ENCODE peak calls at places on chromosomes 3 and 15, in nine cellular contexts. One of them, this sample, is unnamed.

GRCh38 chr3:78831446-78831972 is 936.3 kb downstream of the ROBO1 start:
- DNase-seq in stomach: no peak
- DNase-seq in adrenal gland: no peak
- DNase-seq in GM23338: no peak
- DNase-seq in cardiac muscle cell: no peak
- DNase-seq in CD8-positive, alpha-beta memory T cell: no peak
- DNase-seq in uterus: no peak
- DNase-seq in transverse colon: no peak
- DNase-seq in aorta: no peak
- DNase-seq in this sample: no peak

GRCh38 chr15:74798388-74799254 is 14.0 kb upstream of the LMAN1L start:
- DNase-seq in stomach: peak
- DNase-seq in adrenal gland: no peak
- DNase-seq in GM23338: no peak
- DNase-seq in cardiac muscle cell: no peak
- DNase-seq in CD8-positive, alpha-beta memory T cell: no peak
- DNase-seq in uterus: no peak
- DNase-seq in transverse colon: peak
- DNase-seq in aorta: no peak
- DNase-seq in this sample: no peak

GRCh38 chr3:171967137-171967783 is 72.1 kb upstream of the FNDC3B start:
- DNase-seq in stomach: no peak
- DNase-seq in adrenal gland: no peak
- DNase-seq in GM23338: no peak
- DNase-seq in cardiac muscle cell: no peak
- DNase-seq in CD8-positive, alpha-beta memory T cell: no peak
- DNase-seq in uterus: no peak
- DNase-seq in transverse colon: no peak
- DNase-seq in aorta: no peak
- DNase-seq in this sample: no peak

GRCh38 chr3:157498374-157498773 is 4.8 kb downstream of the VEPH1 start:
- DNase-seq in stomach: no peak
- DNase-seq in adrenal gland: no peak
- DNase-seq in GM23338: no peak
- DNase-seq in cardiac muscle cell: no peak
- DNase-seq in CD8-positive, alpha-beta memory T cell: no peak
- DNase-seq in uterus: no peak
- DNase-seq in transverse colon: no peak
- DNase-seq in aorta: no peak
- DNase-seq in this sample: no peak

GRCh38 chr3:29385056-29385455 is 104.2 kb downstream of the RBMS3 start:
- DNase-seq in stomach: no peak
- DNase-seq in adrenal gland: no peak
- DNase-seq in GM23338: no peak
- DNase-seq in cardiac muscle cell: no peak
- DNase-seq in CD8-positive, alpha-beta memory T cell: no peak
- DNase-seq in uterus: no peak
- DNase-seq in transverse colon: no peak
- DNase-seq in aorta: no peak
- DNase-seq in this sample: no peak

GRCh38 chr3:119664370-119664769 is 4.0 kb upstream of the POPDC2 start:
- DNase-seq in stomach: no peak
- DNase-seq in adrenal gland: no peak
- DNase-seq in GM23338: no peak
- DNase-seq in cardiac muscle cell: no peak
- DNase-seq in CD8-positive, alpha-beta memory T cell: no peak
- DNase-seq in uterus: no peak
- DNase-seq in transverse colon: no peak
- DNase-seq in aorta: no peak
- DNase-seq in this sample: no peak

GRCh38 chr15:101250931-101251829 is 668 bp downstream of the CHSY1 start:
- DNase-seq in stomach: peak
- DNase-seq in adrenal gland: peak
- DNase-seq in GM23338: peak
- DNase-seq in cardiac muscle cell: peak
- DNase-seq in CD8-positive, alpha-beta memory T cell: peak
- DNase-seq in uterus: no peak
- DNase-seq in transverse colon: no peak
- DNase-seq in aorta: no peak
- DNase-seq in this sample: peak

GRCh38 chr3:113496924-113497323 is 18.0 kb downstream of the SPICE1 start:
- DNase-seq in stomach: no peak
- DNase-seq in adrenal gland: no peak
- DNase-seq in GM23338: no peak
- DNase-seq in cardiac muscle cell: no peak
- DNase-seq in CD8-positive, alpha-beta memory T cell: no peak
- DNase-seq in uterus: no peak
- DNase-seq in transverse colon: no peak
- DNase-seq in aorta: no peak
- DNase-seq in this sample: no peak

GRCh38 chr3:68666409-68667193 is 265.7 kb downstream of the TAFA4 start:
- DNase-seq in stomach: no peak
- DNase-seq in adrenal gland: no peak
- DNase-seq in GM23338: peak
- DNase-seq in cardiac muscle cell: peak
- DNase-seq in CD8-positive, alpha-beta memory T cell: no peak
- DNase-seq in uterus: no peak
- DNase-seq in transverse colon: no peak
- DNase-seq in aorta: no peak
- DNase-seq in this sample: no peak

GRCh38 chr3:22960326-22960984 is 242.7 kb upstream of the UBE2E2 start:
- DNase-seq in stomach: peak
- DNase-seq in adrenal gland: peak
- DNase-seq in GM23338: peak
- DNase-seq in cardiac muscle cell: peak
- DNase-seq in CD8-positive, alpha-beta memory T cell: no peak
- DNase-seq in uterus: peak
- DNase-seq in transverse colon: peak
- DNase-seq in aorta: peak
- DNase-seq in this sample: no peak

GRCh38 chr3:154307363-154307762 is 16.9 kb downstream of the DHX36 start:
- DNase-seq in stomach: no peak
- DNase-seq in adrenal gland: no peak
- DNase-seq in GM23338: no peak
- DNase-seq in cardiac muscle cell: no peak
- DNase-seq in CD8-positive, alpha-beta memory T cell: no peak
- DNase-seq in uterus: no peak
- DNase-seq in transverse colon: no peak
- DNase-seq in aorta: no peak
- DNase-seq in this sample: no peak

DNA sequence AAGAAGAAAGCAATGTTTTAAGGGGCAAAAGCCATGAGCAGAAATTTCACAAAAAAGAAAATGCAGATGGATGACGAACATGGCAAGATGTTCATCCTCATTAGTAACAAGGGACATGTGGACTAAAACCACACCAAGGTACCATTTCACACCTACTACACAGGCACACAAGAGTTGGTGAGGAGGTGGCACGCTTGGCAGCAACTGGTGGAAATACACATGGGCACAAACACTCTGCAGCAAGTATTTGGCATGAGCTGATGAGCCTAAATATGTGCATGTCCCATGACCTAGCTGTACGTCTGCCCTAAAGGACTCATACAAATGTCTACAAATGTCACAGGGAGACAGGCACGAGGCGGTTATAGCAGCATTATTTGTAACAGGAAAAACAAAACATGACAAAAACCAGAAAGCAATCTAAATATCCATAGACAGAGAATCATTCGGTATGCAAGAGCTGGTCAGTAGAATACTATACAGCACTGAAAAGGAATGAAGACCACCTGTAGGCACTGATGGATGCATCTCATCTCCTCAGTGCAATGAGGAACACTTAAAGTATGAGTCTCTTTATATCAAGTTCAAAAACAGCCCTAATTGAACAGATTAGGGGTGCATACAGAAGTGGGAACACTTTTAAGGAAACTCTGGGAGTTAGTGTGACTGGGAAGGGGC is 11.5 kb upstream of the FBLN2 start:
- DNase-seq in stomach: no peak
- DNase-seq in adrenal gland: no peak
- DNase-seq in GM23338: no peak
- DNase-seq in cardiac muscle cell: no peak
- DNase-seq in CD8-positive, alpha-beta memory T cell: no peak
- DNase-seq in uterus: no peak
- DNase-seq in transverse colon: no peak
- DNase-seq in aorta: no peak
- DNase-seq in this sample: no peak
- H3K27ac ChIP-seq in stomach: no peak
- H3K27ac ChIP-seq in adrenal gland: no peak
- H3K27ac ChIP-seq in GM23338: no peak
- H3K27ac ChIP-seq in cardiac muscle cell: no peak
- H3K27ac ChIP-seq in CD8-positive, alpha-beta memory T cell: no peak
- H3K27ac ChIP-seq in uterus: no peak
- H3K27ac ChIP-seq in transverse colon: no peak
- H3K27ac ChIP-seq in aorta: no peak
- H3K27ac ChIP-seq in this sample: no peak

DNA sequence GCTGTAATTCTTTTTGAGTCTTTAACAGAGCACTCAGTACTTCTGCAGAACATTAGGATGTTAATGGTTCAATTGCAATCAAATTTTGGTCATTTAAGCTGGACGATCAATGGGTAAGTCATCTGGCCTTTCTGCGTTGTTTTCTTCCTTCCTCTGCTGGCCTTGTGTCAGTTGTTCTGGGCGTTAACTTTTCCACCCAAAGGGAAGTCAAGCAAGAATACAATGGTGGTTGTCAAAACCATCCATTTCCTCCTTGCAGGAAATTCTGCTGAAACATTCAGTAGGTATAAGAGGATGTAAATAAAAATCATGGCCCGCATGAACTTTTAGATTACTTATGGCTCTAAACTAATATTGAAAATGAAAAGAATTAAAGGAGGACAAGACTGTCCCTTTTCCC is 584.0 kb downstream of the GRM7 start:
- DNase-seq in stomach: no peak
- DNase-seq in adrenal gland: no peak
- DNase-seq in GM23338: no peak
- DNase-seq in cardiac muscle cell: no peak
- DNase-seq in CD8-positive, alpha-beta memory T cell: no peak
- DNase-seq in uterus: no peak
- DNase-seq in transverse colon: no peak
- DNase-seq in aorta: no peak
- DNase-seq in this sample: no peak
- H3K4me3 ChIP-seq in stomach: no peak
- H3K4me3 ChIP-seq in adrenal gland: no peak
- H3K4me3 ChIP-seq in GM23338: no peak
- H3K4me3 ChIP-seq in cardiac muscle cell: no peak
- H3K4me3 ChIP-seq in CD8-positive, alpha-beta memory T cell: no peak
- H3K4me3 ChIP-seq in uterus: no peak
- H3K4me3 ChIP-seq in transverse colon: no peak
- H3K4me3 ChIP-seq in aorta: no peak
- H3K4me3 ChIP-seq in this sample: no peak

GRCh38 chr15:81398910-81399551 is 25.0 kb upstream of the TMC3 start:
- DNase-seq in stomach: no peak
- DNase-seq in adrenal gland: no peak
- DNase-seq in GM23338: no peak
- DNase-seq in cardiac muscle cell: no peak
- DNase-seq in CD8-positive, alpha-beta memory T cell: no peak
- DNase-seq in uterus: no peak
- DNase-seq in transverse colon: no peak
- DNase-seq in aorta: no peak
- DNase-seq in this sample: no peak
- H3K27ac ChIP-seq in stomach: no peak
- H3K27ac ChIP-seq in adrenal gland: no peak
- H3K27ac ChIP-seq in GM23338: no peak
- H3K27ac ChIP-seq in cardiac muscle cell: no peak
- H3K27ac ChIP-seq in CD8-positive, alpha-beta memory T cell: no peak
- H3K27ac ChIP-seq in uterus: peak
- H3K27ac ChIP-seq in transverse colon: peak
- H3K27ac ChIP-seq in aorta: no peak
- H3K27ac ChIP-seq in this sample: no peak

DNA sequence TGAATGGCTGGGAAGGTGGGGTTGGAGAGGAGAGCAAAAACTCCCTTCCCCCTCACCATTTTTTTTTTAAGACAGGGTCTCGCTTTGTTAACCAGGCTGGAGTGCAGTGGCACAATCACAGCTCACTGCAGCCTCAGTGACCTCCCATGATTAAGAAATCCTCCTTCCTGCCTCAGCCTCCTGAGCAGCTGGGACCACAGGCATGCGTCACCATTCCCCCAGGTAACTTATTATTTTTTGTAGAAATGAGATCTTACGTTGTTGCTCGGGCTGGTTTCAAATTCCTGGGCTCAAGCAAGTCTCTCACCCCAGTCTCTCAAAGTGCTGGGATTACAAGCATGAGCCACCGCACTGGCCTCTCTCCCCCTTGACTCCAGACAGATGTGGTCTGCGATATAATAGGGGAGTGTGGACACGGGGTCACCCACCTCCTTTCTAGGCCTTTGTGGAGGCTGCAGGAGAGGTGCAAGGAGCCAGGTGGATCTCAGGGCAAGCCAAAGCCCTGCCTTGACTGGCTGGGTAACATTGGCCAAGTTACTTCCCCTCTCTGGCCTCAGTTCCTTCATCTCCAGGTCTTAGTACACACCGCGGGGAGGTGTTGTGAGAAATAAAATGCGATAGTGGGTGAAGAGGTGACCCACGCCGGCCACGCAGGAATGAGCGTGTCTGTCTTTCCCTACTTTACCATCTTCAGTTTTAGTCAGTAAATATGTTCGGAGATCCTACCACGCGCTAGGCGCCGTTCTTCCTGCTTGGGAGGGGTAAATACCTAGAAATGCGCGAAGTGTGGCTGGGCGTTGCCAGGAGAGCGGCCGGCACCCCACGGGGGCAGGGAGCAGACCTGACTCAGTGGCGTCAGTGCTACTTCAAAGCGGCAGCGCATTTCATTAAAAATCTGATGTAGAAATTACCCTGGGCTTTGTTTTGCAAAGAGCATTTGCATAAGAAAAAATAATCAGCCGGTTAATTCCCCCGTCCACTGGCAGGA is 20.2 kb upstream of the CORO2B start:
- DNase-seq in stomach: no peak
- DNase-seq in adrenal gland: no peak
- DNase-seq in GM23338: peak
- DNase-seq in cardiac muscle cell: no peak
- DNase-seq in CD8-positive, alpha-beta memory T cell: no peak
- DNase-seq in uterus: peak
- DNase-seq in transverse colon: peak
- DNase-seq in aorta: no peak
- DNase-seq in this sample: no peak
- H3K4me3 ChIP-seq in stomach: peak
- H3K4me3 ChIP-seq in adrenal gland: no peak
- H3K4me3 ChIP-seq in GM23338: peak
- H3K4me3 ChIP-seq in cardiac muscle cell: no peak
- H3K4me3 ChIP-seq in CD8-positive, alpha-beta memory T cell: peak
- H3K4me3 ChIP-seq in uterus: peak
- H3K4me3 ChIP-seq in transverse colon: peak
- H3K4me3 ChIP-seq in aorta: no peak
- H3K4me3 ChIP-seq in this sample: no peak

This sample was measured in CD4-positive, alpha-beta memory T cell.